ENCODE peak calls at places on chromosomes 16 and 17, in four cellular contexts. L is A549, T is DND-41, B is fibroblast of lung. W is an unnamed sample. For H3K9me3, the result is how much of the 10 kb centered on the place peaks cover.

GRCh38 chr17:78655251-78655940 is 78.2 kb upstream of the DNAH17 start:
- DNase-seq in B (no peak), L (no peak), T (no peak), W (no peak)

GRCh38 chr16:56860226-56861020 is 4.6 kb upstream of the SLC12A3 start:
- DNase-seq in B (no peak), T (peak), L (no peak), W (no peak)

GRCh38 chr17:35889241-35889640 is 9.1 kb upstream of the CCL5 start:
- DNase-seq in L (no peak), T (no peak), B (no peak), W (no peak)

GRCh38 chr17:42677921-42678781 is 1.4 kb upstream of the PLEKHH3 start:
- DNase-seq in T (peak), L (peak), B (peak), W (peak)

GRCh38 chr17:76700627-76701470 is 9.9 kb downstream of the MXRA7 start:
- DNase-seq in L (no peak), T (peak), B (peak), W (no peak)

GRCh38 chr16:68000024-68000423 is 740 bp upstream of the DPEP2 start:
- DNase-seq in B (no peak), T (no peak), L (no peak), W (peak)

GRCh38 chr17:50451943-50452626 is 16.6 kb downstream of the CHAD start:
- DNase-seq in B (no peak), L (no peak), T (no peak), W (no peak)

GRCh38 chr17:79752175-79752574 is 21.4 kb downstream of the ENPP7 start:
- DNase-seq in B (no peak), T (no peak), L (no peak), W (no peak)

GRCh38 chr16:73268311-73268997 is 220.5 kb upstream of the ZFHX3 start:
- DNase-seq in B (no peak), L (peak), T (no peak), W (no peak)

GRCh38 chr16:22971346-22971924 is 157.5 kb downstream of the HS3ST2 start:
- DNase-seq in L (no peak), B (no peak), T (no peak), W (no peak)

GRCh38 chr17:59427425-59427921 is 96.0 kb downstream of the YPEL2 start:
- DNase-seq in B (peak), T (no peak), L (no peak), W (peak)

GRCh38 chr17:75641343-75641742 is 8.1 kb downstream of the SMIM5 start:
- DNase-seq in T (no peak), L (no peak), B (no peak), W (no peak)

GRCh38 chr17:41163828-41164227 is 3.3 kb upstream of the KRTAP4-4 start:
- DNase-seq in L (no peak), T (no peak), B (no peak), W (no peak)

GRCh38 chr16:66618588-66618987 is 14.1 kb downstream of the CMTM3 start:
- DNase-seq in T (no peak), B (peak), L (no peak), W (no peak)

GRCh38 chr17:46764709-46765401 is 53.6 kb downstream of the WNT3 start:
- DNase-seq in B (peak), L (no peak), T (no peak), W (no peak)

GRCh38 chr16:27526169-27526568 is 23.5 kb downstream of the GTF3C1 start:
- DNase-seq in L (no peak), B (peak), T (peak), W (no peak)

GRCh38 chr17:6503641-6504195 is 52.6 kb downstream of the PITPNM3 start:
- DNase-seq in B (no peak), T (no peak), L (no peak), W (no peak)

GRCh38 chr16:48609453-48610023 is 442 bp downstream of the N4BP1 start:
- DNase-seq in B (peak), L (peak), T (peak), W (peak)

GRCh38 chr16:843771-844170 is 43.2 kb upstream of the GNG13 start:
- DNase-seq in L (no peak), T (no peak), B (no peak), W (no peak)

GRCh38 chr16:26598061-26598460 is 468.7 kb upstream of the C16orf82 start:
- DNase-seq in T (peak), L (no peak), B (no peak), W (no peak)

GRCh38 chr17:78040561-78041400 is 82.3 kb downstream of the TNRC6C start:
- DNase-seq in B (peak), T (no peak), L (peak), W (no peak)

GRCh38 chr17:42879596-42879985 is 21.0 kb upstream of the G6PC1 start:
- DNase-seq in T (no peak), B (no peak), L (no peak), W (no peak)

GRCh38 chr17:31415004-31415454 is 23.6 kb downstream of the RAB11FIP4 start:
- DNase-seq in B (no peak), T (no peak), L (no peak), W (no peak)

GRCh38 chr16:56327071-56327928 is 98.0 kb downstream of the AMFR start:
- DNase-seq in T (no peak), B (no peak), L (no peak), W (no peak)

GRCh38 chr16:84593825-84594724 is 23.8 kb downstream of the COTL1 start:
- DNase-seq in B (peak), T (no peak), L (no peak), W (no peak)

GRCh38 chr17:82882715-82883446 is 43.1 kb upstream of the ZNF750 start:
- DNase-seq in B (no peak), T (peak), L (no peak), W (no peak)

GRCh38 chr17:18379246-18380146 is 1.9 kb downstream of the EVPLL start:
- DNase-seq in L (no peak), B (no peak), T (no peak), W (no peak)

GRCh38 chr17:69358688-69359596 is 32.0 kb upstream of the ABCA5 start:
- DNase-seq in T (peak), L (no peak), B (no peak), W (peak)

GRCh38 chr16:19595043-19595767 is 39.7 kb downstream of the VPS35L start:
- DNase-seq in L (peak), T (no peak), B (peak), W (peak)

GRCh38 chr16:535446-536405 is 8.2 kb downstream of the CAPN15 start:
- DNase-seq in B (peak), T (no peak), L (peak), W (no peak)

GRCh38 chr16:54193656-54194007 is 93.0 kb downstream of the IRX3 start:
- DNase-seq in L (peak), T (peak), B (peak), W (peak)

GRCh38 chr17:21242026-21242700 is 11.0 kb downstream of the NATD1 start:
- DNase-seq in B (no peak), T (no peak), L (no peak), W (no peak)

GRCh38 chr17:11490171-11490760 is 108.0 kb upstream of the DNAH9 start:
- DNase-seq in L (no peak), T (no peak), B (no peak), W (no peak)

GRCh38 chr17:63515426-63515825 is 7.7 kb upstream of the KCNH6 start:
- DNase-seq in L (no peak), T (no peak), B (no peak), W (peak)

GRCh38 chr17:50642722-50643656 is 8.3 kb downstream of the ABCC3 start:
- DNase-seq in L (no peak), B (no peak), T (no peak), W (no peak)

GRCh38 chr16:50096791-50097190 is 31.0 kb downstream of the HEATR3 start:
- DNase-seq in B (peak), T (no peak), L (no peak), W (no peak)
- H3K4me2 ChIP-seq in B (peak), T (no peak), L (no peak), W (no peak)

GRCh38 chr16:35561346-35561745 is 2101.9 kb downstream of the TP53TG3F start:
- DNase-seq in L (no peak), B (no peak), T (peak), W (no peak)
- H3K9me3 ChIP-seq in L (under half), B (under half), T (under half), W (half or more)

GRCh38 chr16:71283612-71284011 is 5.6 kb downstream of the CMTR2 start:
- DNase-seq in L (no peak), B (no peak), T (no peak), W (no peak)

GRCh38 chr16:71288570-71288889 is 672 bp downstream of the CMTR2 start:
- DNase-seq in B (no peak), L (no peak), T (no peak), W (peak)

GRCh38 chr16:71287903-71288302 is 1.3 kb downstream of the CMTR2 start:
- DNase-seq in B (no peak), L (no peak), T (no peak), W (no peak)

GRCh38 chr16:71287454-71287853 is 1.7 kb downstream of the CMTR2 start:
- DNase-seq in T (no peak), L (no peak), B (no peak), W (no peak)

GRCh38 chr16:71282943-71283342 is 6.3 kb downstream of the CMTR2 start:
- DNase-seq in L (no peak), T (no peak), B (no peak), W (no peak)
- H3K4me2 ChIP-seq in L (no peak), T (no peak), B (no peak), W (no peak)

GRCh38 chr17:8927395-8927794 is 38.1 kb downstream of the PIK3R5 start:
- DNase-seq in B (no peak), L (no peak), T (no peak), W (no peak)
- H3K9me3 ChIP-seq in B (under half), L (half or more), T (under half), W (under half)

GRCh38 chr16:85610059-85610445 is 3.1 kb upstream of the GSE1 start:
- DNase-seq in B (no peak), L (no peak), T (peak), W (no peak)
- H3K4me2 ChIP-seq in B (peak), L (peak), T (peak), W (peak)

GRCh38 chr16:35691057-35691456 is 2231.6 kb downstream of the TP53TG3F start:
- DNase-seq in L (no peak), T (no peak), B (no peak), W (no peak)
- H3K9me3 ChIP-seq in L (under half), T (under half), B (under half), W (under half)

DNA sequence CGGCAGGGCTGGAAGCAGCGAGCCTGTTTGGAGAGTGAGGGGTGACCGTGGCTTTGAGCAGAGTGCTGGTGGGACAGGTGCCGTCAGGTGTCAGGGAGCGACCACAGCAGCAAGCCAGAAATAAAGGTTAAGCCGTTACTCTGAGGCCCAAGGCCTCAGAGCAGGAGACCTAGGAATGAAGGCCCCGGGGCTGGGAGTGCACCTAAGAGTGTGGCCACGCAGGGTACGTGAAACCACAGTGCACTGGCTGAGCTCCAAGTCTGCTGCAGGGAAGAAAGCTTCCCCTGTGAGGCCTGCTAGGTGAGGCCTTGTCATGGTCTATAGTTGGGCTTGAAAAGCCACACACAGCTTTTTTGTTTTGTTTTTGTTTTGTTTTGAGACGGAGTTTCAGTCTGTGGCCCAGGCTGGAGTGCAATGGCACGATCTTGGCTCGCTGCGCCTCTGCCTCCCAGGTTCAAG is 8.7 kb downstream of the CLUAP1 start:
- DNase-seq in T (peak), L (no peak), B (no peak), W (no peak)
- H3K4me2 ChIP-seq in T (no peak), L (no peak), B (no peak), W (no peak)

GRCh38 chr17:5100832-5101231 is 10.8 kb downstream of the ZNF232 start:
- DNase-seq in B (no peak), T (no peak), L (no peak), W (no peak)

GRCh38 chr17:5092139-5093010 is 14.1 kb downstream of the ZFP3 start:
- DNase-seq in T (no peak), L (no peak), B (peak), W (peak)

GRCh38 chr17:5099271-5099670 is 12.4 kb downstream of the ZNF232 start:
- DNase-seq in T (no peak), B (no peak), L (no peak), W (no peak)

GRCh38 chr17:5097101-5097834 is 14.4 kb downstream of the ZNF232 start:
- DNase-seq in T (no peak), L (no peak), B (no peak), W (no peak)
- H3K9me3 ChIP-seq in T (under half), L (half or more), B (under half), W (under half)

GRCh38 chr16:80899804-80900592 is 95.6 kb upstream of the CDYL2 start:
- DNase-seq in L (no peak), B (peak), T (no peak), W (no peak)
- H3K4me2 ChIP-seq in L (no peak), B (peak), T (no peak), W (no peak)

W was measured in Karpas-422.